ENCODE peak calls at places on chromosomes 13 and 19, in six cellular contexts. One of them, this sample, is unnamed.

GRCh38 chr13:76644906-76645305 is 241.3 kb downstream of the KCTD12 start:
- DNase-seq in cerebellar cortex: no peak
- DNase-seq in KG1: no peak
- DNase-seq in EL: no peak
- DNase-seq in uterus: peak; percentile 51
- DNase-seq in H9: no peak
- DNase-seq in this sample: no peak

GRCh38 chr19:29665215-29665825 is at the start of gene PLEKHF1:
- DNase-seq in cerebellar cortex: peak; percentile 81
- DNase-seq in KG1: peak; percentile 37
- DNase-seq in EL: peak; percentile 79
- DNase-seq in uterus: peak; percentile 86
- DNase-seq in H9: peak; percentile 87
- DNase-seq in this sample: peak; percentile 89

GRCh38 chr13:97660488-97661086 is 226.6 kb downstream of the RAP2A start:
- DNase-seq in cerebellar cortex: no peak
- DNase-seq in KG1: no peak
- DNase-seq in EL: no peak
- DNase-seq in uterus: no peak
- DNase-seq in H9: no peak
- DNase-seq in this sample: no peak

GRCh38 chr19:31610036-31610435 is 260.8 kb upstream of the TSHZ3 start:
- DNase-seq in cerebellar cortex: no peak
- DNase-seq in KG1: no peak
- DNase-seq in EL: no peak
- DNase-seq in uterus: no peak
- DNase-seq in H9: no peak
- DNase-seq in this sample: no peak

GRCh38 chr19:29525901-29526729 is at the start of gene VSTM2B:
- DNase-seq in cerebellar cortex: no peak
- DNase-seq in KG1: no peak
- DNase-seq in EL: no peak
- DNase-seq in uterus: no peak
- DNase-seq in H9: no peak
- DNase-seq in this sample: no peak

GRCh38 chr13:108326318-108326717 is 56.8 kb downstream of the TNFSF13B start:
- DNase-seq in cerebellar cortex: no peak
- DNase-seq in KG1: no peak
- DNase-seq in EL: no peak
- DNase-seq in uterus: no peak
- DNase-seq in H9: no peak
- DNase-seq in this sample: no peak

GRCh38 chr13:44271915-44272341 is 101.7 kb upstream of the SERP2 start:
- DNase-seq in cerebellar cortex: peak; percentile 86
- DNase-seq in KG1: no peak
- DNase-seq in EL: no peak
- DNase-seq in uterus: peak; percentile 68
- DNase-seq in H9: no peak
- DNase-seq in this sample: peak; percentile 37

GRCh38 chr19:41799444-41800000 is 3.1 kb downstream of the CEACAM3 start:
- DNase-seq in cerebellar cortex: no peak
- DNase-seq in KG1: no peak
- DNase-seq in EL: no peak
- DNase-seq in uterus: no peak
- DNase-seq in H9: no peak
- DNase-seq in this sample: no peak

GRCh38 chr13:24279706-24280105 is 29.7 kb upstream of the C1QTNF9 start:
- DNase-seq in cerebellar cortex: no peak
- DNase-seq in KG1: no peak
- DNase-seq in EL: no peak
- DNase-seq in uterus: no peak
- DNase-seq in H9: no peak
- DNase-seq in this sample: no peak